ENCODE peak calls at places on chromosomes 11 and 22, in eight cellular contexts. O is transverse colon; K is effector memory CD4-positive, alpha-beta T cell; P is mammary epithelial cell; I is pancreas; E is lung; M is testis; B is upper lobe of right lung. U is an unnamed sample. For H3K4me1, the result is how much of the 10 kb centered on the place peaks cover.

GRCh38 chr11:112558691-112559090 is 298.0 kb upstream of the PLET1 start:
- DNase-seq in O (no peak), K (no peak), P (no peak), I (no peak), E (no peak), M (no peak), B (no peak), U (no peak)

GRCh38 chr11:65436412-65437032 is 13.9 kb downstream of the NEAT1 start:
- DNase-seq in O (peak), K (no peak), P (no peak), I (no peak), E (no peak), M (peak), B (peak), U (peak)

GRCh38 chr22:43005106-43005505 is 9.8 kb downstream of the PACSIN2 start:
- DNase-seq in O (no peak), K (no peak), P (no peak), I (no peak), E (no peak), M (no peak), B (no peak), U (no peak)

GRCh38 chr11:18046116-18046777 is at the start of gene TPH1:
- DNase-seq in O (peak), K (no peak), P (peak), I (peak), E (peak), M (peak), B (peak), U (no peak)

GRCh38 chr11:67437082-67437821 is at the start of gene PTPRCAP:
- DNase-seq in O (peak), K (peak), P (no peak), I (no peak), E (no peak), M (no peak), B (no peak), U (no peak)

GRCh38 chr11:118928870-118929495 is 3.3 kb upstream of the BCL9L start:
- DNase-seq in O (no peak), K (no peak), P (peak), I (no peak), E (no peak), M (peak), B (peak), U (no peak)

GRCh38 chr22:35638408-35638807 is 9.8 kb upstream of the APOL6 start:
- DNase-seq in O (peak), K (no peak), P (no peak), I (no peak), E (peak), M (peak), B (no peak), U (peak)

GRCh38 chr11:80758787-80759186 is 1318.0 kb upstream of the TENM4 start:
- DNase-seq in O (no peak), K (no peak), P (no peak), I (no peak), E (no peak), M (no peak), B (no peak), U (no peak)

GRCh38 chr11:89487016-89487415 is 4.2 kb downstream of the NOX4 start:
- DNase-seq in O (no peak), K (no peak), P (no peak), I (no peak), E (no peak), M (no peak), B (no peak), U (no peak)

GRCh38 chr11:66530927-66531722 is 14.7 kb downstream of the ZDHHC24 start:
- DNase-seq in O (no peak), K (no peak), P (no peak), I (no peak), E (no peak), M (no peak), B (no peak), U (no peak)

GRCh38 chr11:118996926-118997626 is 862 bp upstream of the CENATAC start:
- DNase-seq in O (no peak), K (peak), P (peak), I (no peak), E (no peak), M (no peak), B (no peak), U (no peak)

GRCh38 chr11:36116161-36116560 is 172.3 kb downstream of the LDLRAD3 start:
- DNase-seq in O (no peak), K (no peak), P (no peak), I (no peak), E (no peak), M (no peak), B (no peak), U (no peak)

GRCh38 chr22:35839811-35840739 is 122.4 kb downstream of the APOL5 start:
- DNase-seq in O (peak), K (no peak), P (peak), I (peak), E (peak), M (peak), B (peak), U (peak)

GRCh38 chr11:124841765-124842700 is 23.2 kb upstream of the ROBO3 start:
- DNase-seq in O (no peak), K (no peak), P (no peak), I (no peak), E (peak), M (no peak), B (no peak), U (no peak)

GRCh38 chr22:21942407-21942895 is 10.2 kb downstream of the PPM1F start:
- DNase-seq in O (peak), K (no peak), P (peak), I (peak), E (peak), M (no peak), B (peak), U (peak)

GRCh38 chr11:30128269-30128932 is 102.4 kb upstream of the FSHB start:
- DNase-seq in O (no peak), K (no peak), P (peak), I (no peak), E (no peak), M (peak), B (no peak), U (no peak)

GRCh38 chr11:26849009-26849408 is 127.1 kb upstream of the SLC5A12 start:
- DNase-seq in O (no peak), K (no peak), P (no peak), I (no peak), E (no peak), M (peak), B (peak), U (peak)

GRCh38 chr22:31968022-31968421 is 23.7 kb downstream of the YWHAH start:
- DNase-seq in O (no peak), K (no peak), P (no peak), I (no peak), E (no peak), M (no peak), B (no peak), U (no peak)

GRCh38 chr22:49326558-49326957 is 501.1 kb downstream of the BRD1 start:
- DNase-seq in O (no peak), K (no peak), P (no peak), I (no peak), E (no peak), M (no peak), B (no peak), U (no peak)

GRCh38 chr22:39732625-39733024 is 160.9 kb downstream of the ENTHD1 start:
- DNase-seq in O (no peak), K (no peak), P (no peak), I (no peak), E (no peak), M (no peak), B (peak), U (no peak)

GRCh38 chr11:10398525-10398924 is 56.5 kb upstream of the AMPD3 start:
- DNase-seq in O (peak), K (no peak), P (no peak), I (no peak), E (no peak), M (no peak), B (no peak), U (peak)

GRCh38 chr11:6693342-6694228 is 10.4 kb upstream of the MRPL17 start:
- DNase-seq in O (no peak), K (peak), P (peak), I (no peak), E (no peak), M (no peak), B (no peak), U (peak)

GRCh38 chr22:49323751-49324415 is 503.8 kb downstream of the BRD1 start:
- DNase-seq in O (no peak), K (no peak), P (no peak), I (no peak), E (no peak), M (no peak), B (peak), U (peak)

GRCh38 chr22:38314992-38315800 is 2.0 kb downstream of the CSNK1E start:
- DNase-seq in O (peak), K (peak), P (no peak), I (no peak), E (no peak), M (no peak), B (no peak), U (no peak)
- H3K4me1 ChIP-seq in O (half or more), K (under half), P (half or more), I (under half), E (under half), M (half or more), B (under half), U (under half)

GRCh38 chr22:41491379-41492100 is 22.6 kb downstream of the ACO2 start:
- DNase-seq in O (no peak), K (no peak), P (no peak), I (no peak), E (no peak), M (no peak), B (no peak), U (no peak)

GRCh38 chr22:41488596-41489385 is 19.9 kb downstream of the ACO2 start:
- DNase-seq in O (no peak), K (no peak), P (no peak), I (no peak), E (no peak), M (no peak), B (no peak), U (no peak)

GRCh38 chr22:41487037-41487963 is 18.4 kb downstream of the ACO2 start:
- DNase-seq in O (no peak), K (no peak), P (no peak), I (no peak), E (no peak), M (no peak), B (no peak), U (no peak)

GRCh38 chr22:41485033-41485432 is 16.1 kb downstream of the ACO2 start:
- DNase-seq in O (peak), K (no peak), P (no peak), I (no peak), E (no peak), M (no peak), B (no peak), U (no peak)

GRCh38 chr22:41488076-41488475 is 19.2 kb downstream of the ACO2 start:
- DNase-seq in O (no peak), K (no peak), P (no peak), I (no peak), E (no peak), M (no peak), B (no peak), U (no peak)
- H3K4me1 ChIP-seq in O (half or more), K (under half), P (under half), I (under half), E (under half), M (under half), B (under half), U (half or more)

DNA sequence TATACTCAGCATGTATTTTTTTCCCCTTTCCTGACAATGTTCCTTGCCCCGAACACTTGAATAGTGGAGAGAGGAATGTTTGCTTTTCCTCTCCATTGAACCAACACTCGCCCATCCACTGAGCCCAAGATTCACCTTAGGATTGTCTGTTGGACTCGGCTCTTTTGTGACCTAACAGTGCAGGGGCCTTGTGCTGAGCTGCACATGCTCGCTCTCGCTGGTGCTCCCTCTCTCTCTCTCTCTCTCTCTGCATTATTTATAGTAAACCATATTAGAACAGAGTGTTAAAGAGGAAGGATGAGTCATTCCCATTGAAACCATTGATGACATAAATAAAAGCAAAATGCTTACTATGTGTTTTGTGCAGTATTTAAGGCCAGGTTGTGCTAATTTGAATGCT is 20.7 kb downstream of the ZBTB16 start:
- DNase-seq in O (no peak), K (no peak), P (no peak), I (no peak), E (no peak), M (no peak), B (no peak), U (no peak)
- H3K4me1 ChIP-seq in O (half or more), K (under half), P (under half), I (half or more), E (half or more), M (under half), B (half or more), U (half or more)

GRCh38 chr22:17777005-17777716 is 2.9 kb upstream of the BID start:
- DNase-seq in O (peak), K (peak), P (no peak), I (no peak), E (peak), M (no peak), B (peak), U (no peak)
- H3K4me1 ChIP-seq in O (under half), K (half or more), P (under half), I (under half), E (under half), M (under half), B (under half), U (under half)

GRCh38 chr11:95697614-95698408 is 91.8 kb downstream of the FAM76B start:
- DNase-seq in O (no peak), K (no peak), P (no peak), I (no peak), E (no peak), M (no peak), B (no peak), U (no peak)

GRCh38 chr11:95692526-95693270 is 96.9 kb downstream of the FAM76B start:
- DNase-seq in O (no peak), K (no peak), P (no peak), I (no peak), E (no peak), M (no peak), B (no peak), U (no peak)

GRCh38 chr11:95693298-95693697 is 96.3 kb downstream of the FAM76B start:
- DNase-seq in O (no peak), K (no peak), P (no peak), I (no peak), E (no peak), M (no peak), B (no peak), U (no peak)

GRCh38 chr11:95698939-95699562 is 90.5 kb downstream of the FAM76B start:
- DNase-seq in O (no peak), K (no peak), P (peak), I (no peak), E (no peak), M (no peak), B (no peak), U (peak)

GRCh38 chr11:95695181-95695580 is 94.4 kb downstream of the FAM76B start:
- DNase-seq in O (no peak), K (no peak), P (no peak), I (no peak), E (no peak), M (no peak), B (no peak), U (no peak)
- H3K4me1 ChIP-seq in O (under half), K (under half), P (under half), I (under half), E (under half), M (under half), B (under half), U (under half)

DNA sequence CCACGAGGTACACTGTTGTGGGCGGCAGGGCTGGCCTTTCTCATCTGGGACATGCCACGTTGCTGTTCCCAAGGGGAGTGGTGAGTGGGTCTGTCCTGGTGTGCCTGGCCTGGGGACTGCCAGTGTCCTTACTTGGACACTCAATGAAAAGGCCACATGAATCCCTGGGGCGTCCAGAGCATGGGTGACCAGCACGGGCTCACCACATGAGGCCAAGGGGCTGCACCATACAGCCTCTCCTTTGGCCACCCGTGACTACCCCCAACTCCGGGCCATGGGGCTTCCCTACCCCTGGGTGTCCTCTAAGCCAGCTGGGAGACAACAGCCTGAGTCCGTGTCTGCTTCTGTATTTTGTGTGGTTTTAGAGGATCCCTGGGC is 20.2 kb upstream of the TXNRD2 start:
- DNase-seq in O (no peak), K (no peak), P (no peak), I (no peak), E (no peak), M (no peak), B (no peak), U (no peak)
- H3K4me1 ChIP-seq in O (under half), K (under half), P (half or more), I (under half), E (under half), M (under half), B (under half), U (under half)

GRCh38 chr11:74013141-74013540 is 4.3 kb upstream of the UCP3 start:
- DNase-seq in O (no peak), K (no peak), P (no peak), I (no peak), E (no peak), M (no peak), B (no peak), U (no peak)

GRCh38 chr11:74015919-74016684 is 7.2 kb upstream of the UCP3 start:
- DNase-seq in O (no peak), K (no peak), P (no peak), I (no peak), E (no peak), M (no peak), B (no peak), U (no peak)

GRCh38 chr11:74012072-74012809 is 3.4 kb upstream of the UCP3 start:
- DNase-seq in O (no peak), K (no peak), P (no peak), I (no peak), E (no peak), M (no peak), B (no peak), U (no peak)

GRCh38 chr11:74017631-74018030 is 8.7 kb upstream of the UCP3 start:
- DNase-seq in O (no peak), K (no peak), P (no peak), I (no peak), E (no peak), M (no peak), B (no peak), U (no peak)

GRCh38 chr11:74014880-74015279 is 6.0 kb upstream of the UCP3 start:
- DNase-seq in O (no peak), K (no peak), P (no peak), I (no peak), E (no peak), M (no peak), B (no peak), U (no peak)
- H3K4me1 ChIP-seq in O (under half), K (half or more), P (under half), I (under half), E (under half), M (under half), B (under half), U (under half)

DNA sequence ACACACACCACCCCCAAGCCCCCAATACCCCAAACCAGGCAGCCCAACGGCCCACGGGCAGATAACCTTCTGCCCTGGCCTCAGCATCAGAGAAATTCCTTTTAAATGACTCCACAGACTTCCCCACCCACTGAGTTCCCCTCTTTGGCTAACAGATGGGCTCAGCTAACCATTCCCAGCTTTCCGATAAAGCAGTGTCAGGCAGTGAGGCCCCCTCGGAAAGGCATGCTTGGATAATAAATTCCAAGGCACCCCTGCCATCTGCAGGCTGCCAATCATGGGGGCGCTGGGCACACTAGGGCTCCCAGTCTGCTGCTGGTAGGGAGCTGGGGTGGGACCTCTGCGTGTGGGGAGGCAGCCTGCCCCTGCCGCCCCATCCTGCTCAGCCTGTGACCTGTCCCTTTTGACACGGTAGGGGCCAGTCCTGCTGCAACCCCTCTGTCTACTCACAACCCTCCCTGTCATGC is 453.6 kb downstream of the MIAT start:
- DNase-seq in O (no peak), K (no peak), P (no peak), I (no peak), E (no peak), M (no peak), B (no peak), U (no peak)
- H3K4me1 ChIP-seq in O (under half), K (under half), P (under half), I (under half), E (under half), M (under half), B (under half), U (under half)

DNA sequence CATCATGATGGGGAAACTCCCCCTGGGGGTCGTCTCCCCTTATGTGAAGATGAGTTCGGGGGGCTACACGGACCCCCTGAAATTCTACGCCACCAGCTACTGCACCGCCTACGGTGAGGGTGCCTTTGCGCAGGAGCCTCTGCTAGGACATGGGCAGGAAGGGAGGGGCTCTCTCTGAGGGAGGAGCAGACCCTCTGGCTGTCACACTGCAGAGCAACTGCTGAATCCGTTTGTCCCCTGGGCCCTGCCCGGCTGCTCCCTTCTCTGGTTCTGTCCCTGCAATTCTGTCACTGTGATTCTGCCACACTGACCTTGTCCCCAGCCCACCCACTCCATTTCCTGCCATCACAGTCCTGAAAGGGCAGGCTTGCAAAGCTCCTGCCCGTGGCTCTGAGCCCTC is 26.7 kb upstream of the LRRC10B start:
- DNase-seq in O (no peak), K (no peak), P (no peak), I (no peak), E (no peak), M (no peak), B (no peak), U (no peak)
- H3K4me1 ChIP-seq in O (under half), K (under half), P (under half), I (under half), E (under half), M (under half), B (under half), U (under half)

U was measured in right atrium auricular region.